ENCODE peak calls at places on chromosome 13, in six cellular contexts. Y is A673, Q is fibroblast of mammary gland, I is left ventricle myocardium inferior, C is GM12878, U is AG09319. K is an unnamed sample.

GRCh38 chr13:111040821-111041220 is 74.3 kb upstream of the ARHGEF7 start:
- DNase-seq in Y (no peak), Q (no peak), I (no peak), C (no peak), U (no peak), K (no peak)

GRCh38 chr13:107765724-107766436 is 449.5 kb downstream of the LIG4 start:
- DNase-seq in Y (no peak), Q (no peak), I (no peak), C (no peak), U (no peak), K (no peak)

GRCh38 chr13:109869312-109870237 is 83.2 kb upstream of the IRS2 start:
- DNase-seq in Y (no peak), Q (no peak), I (peak; percentile 81), C (no peak), U (peak; percentile 31), K (peak; percentile 52)

GRCh38 chr13:110706570-110707378 is 858 bp upstream of the CARS2 start:
- DNase-seq in Y (no peak), Q (no peak), I (no peak), C (no peak), U (no peak), K (no peak)

GRCh38 chr13:26758496-26759155 is 2.0 kb downstream of the GPR12 start:
- DNase-seq in Y (no peak), Q (no peak), I (no peak), C (no peak), U (no peak), K (no peak)

GRCh38 chr13:75368167-75368566 is 113.8 kb downstream of the TBC1D4 start:
- DNase-seq in Y (peak; percentile 10), Q (peak; percentile 95), I (no peak), C (no peak), U (peak; percentile 68), K (no peak)

GRCh38 chr13:100382787-100383186 is 205.8 kb downstream of the GGACT start:
- DNase-seq in Y (no peak), Q (peak; percentile 72), I (no peak), C (no peak), U (no peak), K (peak; percentile 56)

GRCh38 chr13:109243311-109243951 is 543.0 kb downstream of the IRS2 start:
- DNase-seq in Y (peak; percentile 35), Q (peak; percentile 88), I (no peak), C (no peak), U (peak; percentile 51), K (no peak)

GRCh38 chr13:74217816-74218215 is 83.6 kb upstream of the KLF12 start:
- DNase-seq in Y (no peak), Q (no peak), I (no peak), C (no peak), U (no peak), K (no peak)

GRCh38 chr13:92175330-92175729 is 776.9 kb downstream of the GPC5 start:
- DNase-seq in Y (peak; percentile 63), Q (peak; percentile 61), I (no peak), C (no peak), U (no peak), K (peak; percentile 59)

GRCh38 chr13:44431150-44431549 is 57.5 kb downstream of the SERP2 start:
- DNase-seq in Y (no peak), Q (no peak), I (no peak), C (no peak), U (no peak), K (no peak)

GRCh38 chr13:30370916-30371521 is 51.3 kb upstream of the UBE2L5 start:
- DNase-seq in Y (no peak), Q (no peak), I (no peak), C (no peak), U (no peak), K (no peak)

GRCh38 chr13:59178344-59178743 is 985.4 kb downstream of the DIAPH3 start:
- DNase-seq in Y (peak; percentile 23), Q (peak; percentile 1), I (no peak), C (no peak), U (no peak), K (no peak)

GRCh38 chr13:93226623-93227279 is at the start of gene GPC6:
- DNase-seq in Y (peak; percentile 95), Q (peak; percentile 94), I (no peak), C (no peak), U (peak; percentile 77), K (no peak)

GRCh38 chr13:33692531-33692930 is 125.4 kb upstream of the RFC3 start:
- DNase-seq in Y (no peak), Q (no peak), I (no peak), C (no peak), U (no peak), K (no peak)

GRCh38 chr13:37175996-37176395 is 70.5 kb upstream of the CSNK1A1L start:
- DNase-seq in Y (peak; percentile 76), Q (peak; percentile 91), I (no peak), C (no peak), U (peak; percentile 82), K (no peak)

GRCh38 chr13:81395368-81395767 is 1054.4 kb upstream of the SPRY2 start:
- DNase-seq in Y (peak; percentile 6), Q (no peak), I (no peak), C (no peak), U (no peak), K (no peak)

GRCh38 chr13:111462221-111462764 is 141.9 kb downstream of the TEX29 start:
- DNase-seq in Y (no peak), Q (no peak), I (no peak), C (no peak), U (no peak), K (no peak)

GRCh38 chr13:113759525-113760137 is 605 bp downstream of the TMEM255B start:
- DNase-seq in Y (no peak), Q (no peak), I (no peak), C (no peak), U (no peak), K (no peak)

GRCh38 chr13:113761136-113761535 is 2.1 kb downstream of the TMEM255B start:
- DNase-seq in Y (no peak), Q (no peak), I (no peak), C (no peak), U (no peak), K (no peak)

GRCh38 chr13:113756441-113757097 is 2.5 kb upstream of the TMEM255B start:
- DNase-seq in Y (no peak), Q (peak; percentile 34), I (no peak), C (no peak), U (no peak), K (no peak)

GRCh38 chr13:113762075-113762474 is 3.0 kb downstream of the TMEM255B start:
- DNase-seq in Y (no peak), Q (no peak), I (no peak), C (no peak), U (no peak), K (no peak)

DNA sequence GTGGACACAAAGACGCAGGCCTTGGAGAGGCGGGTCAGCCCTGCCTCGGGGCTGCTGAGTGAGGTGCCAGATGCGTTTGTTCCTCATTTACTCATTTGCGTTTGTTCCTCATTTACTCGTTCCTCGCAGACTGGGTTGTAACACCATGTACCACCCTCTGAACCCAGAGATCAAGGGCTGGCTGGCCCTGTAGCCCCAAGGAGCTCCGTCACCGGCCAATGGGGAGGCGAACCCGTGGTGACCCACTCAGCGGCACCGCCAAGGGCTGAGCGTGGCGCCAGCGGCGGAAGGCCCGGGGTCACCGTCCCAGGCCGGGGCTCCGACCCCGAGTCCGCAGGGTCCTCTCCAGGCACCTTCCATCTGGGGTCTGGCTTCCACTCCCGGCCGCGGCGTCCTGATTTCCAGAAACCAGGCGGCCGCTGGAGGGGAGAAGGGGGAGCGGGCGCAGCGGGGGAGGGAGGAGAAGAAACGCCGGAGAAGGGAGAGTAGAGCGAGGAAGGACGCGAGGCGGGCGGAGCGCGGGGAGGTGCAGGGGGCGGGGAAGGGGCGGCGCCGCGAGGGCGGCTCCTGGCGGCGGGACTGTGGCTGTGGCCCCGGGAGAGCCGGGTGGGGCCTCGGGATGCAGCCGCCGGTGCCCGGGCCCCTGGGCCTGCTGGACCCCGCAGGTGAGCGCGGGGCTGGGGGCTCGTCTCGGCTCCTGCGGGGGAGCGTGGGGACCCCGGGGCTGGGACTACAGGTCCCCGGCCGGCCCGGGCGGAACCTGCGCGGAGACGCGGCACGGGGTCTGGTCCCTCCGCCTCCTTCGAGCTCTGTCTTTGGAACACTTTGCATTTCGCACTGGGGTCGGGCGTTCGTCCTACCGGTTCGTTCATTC is at the start of gene TMEM255B:
- DNase-seq in Y (peak; percentile 72), Q (peak; percentile 49), I (peak; percentile 89), C (no peak), U (no peak), K (peak; percentile 90)
- TF ChIP-seq CTCF in Y (no peak), Q (no peak), I (peak; percentile 66), C (peak; percentile 16), U (no peak), K (no peak)

GRCh38 chr13:20711301-20712044 is 8.0 kb downstream of the IL17D start:
- DNase-seq in Y (peak; percentile 40), Q (no peak), I (no peak), C (no peak), U (no peak), K (peak; percentile 35)
- TF ChIP-seq CTCF in Y (no peak), Q (no peak), I (no peak), C (no peak), U (no peak), K (no peak)

DNA sequence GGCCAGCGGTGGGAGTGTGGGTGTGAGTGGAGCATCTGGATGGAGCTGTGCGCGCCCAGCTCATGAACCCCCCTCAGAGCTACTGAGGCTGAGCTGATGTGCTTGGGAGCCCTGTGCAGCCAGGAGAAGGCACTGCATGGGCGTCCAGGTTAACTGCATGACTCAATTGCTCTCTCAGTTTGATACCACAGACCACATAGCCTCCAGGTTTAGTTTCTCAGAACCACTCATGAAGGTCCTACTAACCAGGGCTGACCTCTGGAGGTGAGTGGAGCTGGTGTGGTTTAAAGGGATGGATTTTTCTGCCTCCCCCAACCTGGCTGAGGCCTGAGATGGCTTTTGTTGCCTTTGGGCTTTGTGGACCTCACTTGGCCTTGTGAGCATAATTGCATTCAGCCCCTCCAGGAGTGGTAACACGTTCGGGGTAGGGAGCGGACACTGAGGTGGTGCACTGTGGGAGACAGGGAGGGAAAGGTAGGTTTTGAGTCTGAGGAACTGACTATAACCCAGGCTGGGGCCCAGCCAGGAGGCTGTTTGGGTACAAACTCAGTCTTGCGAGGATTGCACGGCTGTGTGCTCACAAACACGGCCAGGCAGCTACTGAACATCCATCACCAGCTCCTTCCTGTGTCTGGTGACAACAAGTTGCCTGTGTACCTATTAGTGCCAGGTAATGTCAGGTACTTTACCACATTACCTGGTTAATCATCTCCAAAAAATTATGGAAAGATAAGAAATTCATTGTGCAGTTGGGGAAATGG is 97.5 kb downstream of the RGCC start:
- DNase-seq in Y (no peak), Q (no peak), I (no peak), C (peak; percentile 48), U (no peak), K (no peak)
- TF ChIP-seq CTCF in Y (no peak), Q (no peak), I (no peak), C (peak; percentile 5), U (no peak), K (no peak)

GRCh38 chr13:68030152-68030809 is 800.1 kb upstream of the PCDH9 start:
- DNase-seq in Y (no peak), Q (no peak), I (no peak), C (peak; percentile 3), U (no peak), K (no peak)
- TF ChIP-seq CTCF in Y (no peak), Q (no peak), I (no peak), C (no peak), U (no peak), K (no peak)

GRCh38 chr13:38979891-38980627 is 10.6 kb downstream of the STOML3 start:
- DNase-seq in Y (no peak), Q (peak; percentile 23), I (peak; percentile 58), C (no peak), U (no peak), K (no peak)
- TF ChIP-seq CTCF in Y (no peak), Q (no peak), I (no peak), C (no peak), U (no peak), K (no peak)